ENCODE peak calls at places on chromosomes 16 and 17, in eight cellular contexts. One of them, this sample, is unnamed. For H3K27me3 and H3K4me1, the result is how much of the 10 kb centered on the place peaks cover.

GRCh38 chr17:39950871-39951348 is 11.9 kb upstream of the GSDMA start:
- DNase-seq in colonic mucosa: no peak
- DNase-seq in cardiac muscle cell: peak
- DNase-seq in hepatocyte: no peak
- DNase-seq in pancreas: peak
- DNase-seq in neural progenitor cell: no peak
- DNase-seq in left ventricle myocardium inferior: peak
- DNase-seq in CD8-positive, alpha-beta T cell: no peak
- DNase-seq in this sample: no peak

GRCh38 chr17:76793775-76794174 is 55.9 kb downstream of the MFSD11 start:
- DNase-seq in colonic mucosa: no peak
- DNase-seq in cardiac muscle cell: peak
- DNase-seq in hepatocyte: no peak
- DNase-seq in pancreas: no peak
- DNase-seq in neural progenitor cell: peak
- DNase-seq in left ventricle myocardium inferior: no peak
- DNase-seq in CD8-positive, alpha-beta T cell: no peak
- DNase-seq in this sample: peak

GRCh38 chr16:68081796-68082567 is 3.2 kb upstream of the NFATC3 start:
- DNase-seq in colonic mucosa: no peak
- DNase-seq in cardiac muscle cell: no peak
- DNase-seq in hepatocyte: peak
- DNase-seq in pancreas: no peak
- DNase-seq in neural progenitor cell: no peak
- DNase-seq in left ventricle myocardium inferior: no peak
- DNase-seq in CD8-positive, alpha-beta T cell: no peak
- DNase-seq in this sample: no peak

GRCh38 chr17:66652840-66653507 is 181.9 kb upstream of the CACNG5 start:
- DNase-seq in colonic mucosa: no peak
- DNase-seq in cardiac muscle cell: no peak
- DNase-seq in hepatocyte: no peak
- DNase-seq in pancreas: no peak
- DNase-seq in neural progenitor cell: no peak
- DNase-seq in left ventricle myocardium inferior: no peak
- DNase-seq in CD8-positive, alpha-beta T cell: no peak
- DNase-seq in this sample: no peak

GRCh38 chr17:2964370-2964769 is 99.0 kb downstream of the OR1D5 start:
- DNase-seq in colonic mucosa: no peak
- DNase-seq in cardiac muscle cell: no peak
- DNase-seq in hepatocyte: no peak
- DNase-seq in pancreas: no peak
- DNase-seq in neural progenitor cell: no peak
- DNase-seq in left ventricle myocardium inferior: no peak
- DNase-seq in CD8-positive, alpha-beta T cell: no peak
- DNase-seq in this sample: no peak

GRCh38 chr16:76059186-76059585 is 218.0 kb upstream of the CNTNAP4 start:
- DNase-seq in colonic mucosa: no peak
- DNase-seq in cardiac muscle cell: no peak
- DNase-seq in hepatocyte: no peak
- DNase-seq in pancreas: no peak
- DNase-seq in neural progenitor cell: no peak
- DNase-seq in left ventricle myocardium inferior: no peak
- DNase-seq in CD8-positive, alpha-beta T cell: no peak
- DNase-seq in this sample: no peak

GRCh38 chr17:69593716-69594115 is 179.2 kb downstream of the MAP2K6 start:
- DNase-seq in colonic mucosa: no peak
- DNase-seq in cardiac muscle cell: no peak
- DNase-seq in hepatocyte: no peak
- DNase-seq in pancreas: no peak
- DNase-seq in neural progenitor cell: no peak
- DNase-seq in left ventricle myocardium inferior: no peak
- DNase-seq in CD8-positive, alpha-beta T cell: no peak
- DNase-seq in this sample: no peak

GRCh38 chr17:82876602-82877391 is 37.0 kb upstream of the ZNF750 start:
- DNase-seq in colonic mucosa: peak
- DNase-seq in cardiac muscle cell: peak
- DNase-seq in hepatocyte: peak
- DNase-seq in pancreas: peak
- DNase-seq in neural progenitor cell: peak
- DNase-seq in left ventricle myocardium inferior: peak
- DNase-seq in CD8-positive, alpha-beta T cell: no peak
- DNase-seq in this sample: peak

GRCh38 chr17:54950116-54950515 is 18.3 kb downstream of the COX11 start:
- DNase-seq in colonic mucosa: no peak
- DNase-seq in cardiac muscle cell: no peak
- DNase-seq in hepatocyte: no peak
- DNase-seq in pancreas: no peak
- DNase-seq in neural progenitor cell: no peak
- DNase-seq in left ventricle myocardium inferior: no peak
- DNase-seq in CD8-positive, alpha-beta T cell: no peak
- DNase-seq in this sample: no peak

GRCh38 chr16:1614226-1615102 is 2.3 kb downstream of the CRAMP1 start:
- DNase-seq in colonic mucosa: peak
- DNase-seq in cardiac muscle cell: peak
- DNase-seq in hepatocyte: peak
- DNase-seq in pancreas: no peak
- DNase-seq in neural progenitor cell: peak
- DNase-seq in left ventricle myocardium inferior: no peak
- DNase-seq in CD8-positive, alpha-beta T cell: peak
- DNase-seq in this sample: peak

DNA sequence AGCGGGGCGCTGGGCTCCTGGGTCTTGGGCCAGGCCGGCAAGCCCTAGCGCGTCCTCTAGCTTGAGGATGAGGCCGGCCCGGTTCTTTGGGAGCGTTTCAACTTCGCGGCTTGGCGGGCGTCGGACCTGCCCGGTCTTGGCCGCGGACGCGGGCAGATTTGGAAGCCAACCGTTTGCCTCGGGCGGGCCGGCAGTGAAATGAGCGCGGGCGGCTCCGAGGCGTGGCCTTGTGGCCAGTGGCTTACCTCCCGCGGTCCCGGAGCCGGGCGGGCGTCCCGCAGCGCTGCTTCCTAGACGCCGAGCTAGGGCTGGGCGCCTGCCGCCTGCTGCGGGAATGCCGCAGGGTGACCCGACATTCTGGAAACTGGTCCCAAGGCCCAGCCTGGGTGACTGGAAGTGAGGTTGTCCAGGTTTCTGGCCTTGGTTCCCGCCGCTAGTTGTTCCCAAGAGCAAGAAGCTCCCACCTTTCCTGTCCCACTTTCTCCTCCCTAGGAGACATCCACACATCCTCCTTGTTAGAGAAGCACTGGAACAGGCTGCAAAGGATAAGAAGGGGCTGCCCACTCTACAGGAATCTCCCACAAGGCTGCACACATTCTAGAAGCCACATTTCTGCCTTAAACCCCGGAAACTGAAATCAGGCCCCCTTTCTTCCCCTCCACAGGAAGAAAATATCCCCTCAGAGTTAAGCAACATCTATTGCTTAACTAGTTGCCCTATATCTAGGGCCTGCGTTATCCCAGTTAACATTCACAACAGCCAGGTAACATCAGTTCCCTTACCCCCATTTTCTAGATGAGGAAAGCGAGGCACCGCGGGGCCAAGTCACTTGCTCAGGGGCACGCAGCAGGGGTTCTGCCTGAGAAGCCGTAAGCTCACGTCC is 4.5 kb upstream of the CBX8 start:
- DNase-seq in colonic mucosa: no peak
- DNase-seq in cardiac muscle cell: no peak
- DNase-seq in hepatocyte: peak
- DNase-seq in pancreas: no peak
- DNase-seq in neural progenitor cell: peak
- DNase-seq in left ventricle myocardium inferior: no peak
- DNase-seq in CD8-positive, alpha-beta T cell: no peak
- DNase-seq in this sample: no peak
- H3K27me3 ChIP-seq in colonic mucosa: half or more
- H3K27me3 ChIP-seq in cardiac muscle cell: half or more
- H3K27me3 ChIP-seq in hepatocyte: half or more
- H3K27me3 ChIP-seq in pancreas: under half
- H3K27me3 ChIP-seq in neural progenitor cell: half or more
- H3K27me3 ChIP-seq in left ventricle myocardium inferior: half or more
- H3K27me3 ChIP-seq in CD8-positive, alpha-beta T cell: half or more
- H3K27me3 ChIP-seq in this sample: under half

GRCh38 chr16:2967211-2967631 is 1.9 kb upstream of the PAQR4 start:
- DNase-seq in colonic mucosa: no peak
- DNase-seq in cardiac muscle cell: no peak
- DNase-seq in hepatocyte: no peak
- DNase-seq in pancreas: no peak
- DNase-seq in neural progenitor cell: no peak
- DNase-seq in left ventricle myocardium inferior: no peak
- DNase-seq in CD8-positive, alpha-beta T cell: no peak
- DNase-seq in this sample: no peak
- H3K4me1 ChIP-seq in colonic mucosa: under half
- H3K4me1 ChIP-seq in cardiac muscle cell: under half
- H3K4me1 ChIP-seq in hepatocyte: under half
- H3K4me1 ChIP-seq in pancreas: under half
- H3K4me1 ChIP-seq in neural progenitor cell: under half
- H3K4me1 ChIP-seq in left ventricle myocardium inferior: half or more
- H3K4me1 ChIP-seq in CD8-positive, alpha-beta T cell: half or more
- H3K4me1 ChIP-seq in this sample: under half

GRCh38 chr17:36934759-36935630 is 2.3 kb upstream of the LHX1 start:
- DNase-seq in colonic mucosa: no peak
- DNase-seq in cardiac muscle cell: peak
- DNase-seq in hepatocyte: no peak
- DNase-seq in pancreas: no peak
- DNase-seq in neural progenitor cell: peak
- DNase-seq in left ventricle myocardium inferior: no peak
- DNase-seq in CD8-positive, alpha-beta T cell: no peak
- DNase-seq in this sample: no peak
- H3K27me3 ChIP-seq in colonic mucosa: half or more
- H3K27me3 ChIP-seq in cardiac muscle cell: half or more
- H3K27me3 ChIP-seq in hepatocyte: half or more
- H3K27me3 ChIP-seq in pancreas: under half
- H3K27me3 ChIP-seq in neural progenitor cell: half or more
- H3K27me3 ChIP-seq in left ventricle myocardium inferior: half or more
- H3K27me3 ChIP-seq in CD8-positive, alpha-beta T cell: half or more
- H3K27me3 ChIP-seq in this sample: half or more

GRCh38 chr16:78235876-78236275 is 136.4 kb downstream of the WWOX start:
- DNase-seq in colonic mucosa: no peak
- DNase-seq in cardiac muscle cell: no peak
- DNase-seq in hepatocyte: no peak
- DNase-seq in pancreas: no peak
- DNase-seq in neural progenitor cell: no peak
- DNase-seq in left ventricle myocardium inferior: no peak
- DNase-seq in CD8-positive, alpha-beta T cell: no peak
- DNase-seq in this sample: no peak

GRCh38 chr16:78237346-78237745 is 137.9 kb downstream of the WWOX start:
- DNase-seq in colonic mucosa: no peak
- DNase-seq in cardiac muscle cell: no peak
- DNase-seq in hepatocyte: no peak
- DNase-seq in pancreas: no peak
- DNase-seq in neural progenitor cell: no peak
- DNase-seq in left ventricle myocardium inferior: peak
- DNase-seq in CD8-positive, alpha-beta T cell: no peak
- DNase-seq in this sample: no peak

GRCh38 chr16:78240459-78241222 is 141.2 kb downstream of the WWOX start:
- DNase-seq in colonic mucosa: no peak
- DNase-seq in cardiac muscle cell: no peak
- DNase-seq in hepatocyte: peak
- DNase-seq in pancreas: peak
- DNase-seq in neural progenitor cell: peak
- DNase-seq in left ventricle myocardium inferior: no peak
- DNase-seq in CD8-positive, alpha-beta T cell: no peak
- DNase-seq in this sample: no peak

GRCh38 chr16:78235168-78235800 is 135.8 kb downstream of the WWOX start:
- DNase-seq in colonic mucosa: peak
- DNase-seq in cardiac muscle cell: peak
- DNase-seq in hepatocyte: peak
- DNase-seq in pancreas: peak
- DNase-seq in neural progenitor cell: peak
- DNase-seq in left ventricle myocardium inferior: peak
- DNase-seq in CD8-positive, alpha-beta T cell: peak
- DNase-seq in this sample: peak

DNA sequence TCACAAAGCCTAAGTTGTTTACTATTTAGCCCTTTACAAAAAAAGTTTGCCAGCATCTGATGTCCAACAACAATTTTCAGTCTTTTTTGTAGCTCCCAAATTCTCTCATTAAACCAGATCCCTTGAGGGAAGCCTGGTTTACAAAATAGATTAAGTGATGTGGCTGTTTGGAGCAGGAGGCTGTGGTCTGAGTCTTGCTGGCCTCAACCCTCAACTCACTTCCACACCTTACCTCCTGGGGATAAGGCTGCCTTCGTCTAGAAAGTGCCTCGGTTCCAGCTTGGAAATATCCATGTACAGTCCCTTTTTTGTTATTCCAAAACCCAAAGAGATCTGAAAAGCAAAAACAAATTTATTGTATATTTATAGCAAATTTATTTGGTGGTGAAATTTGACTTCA is 138.4 kb downstream of the WWOX start:
- DNase-seq in colonic mucosa: no peak
- DNase-seq in cardiac muscle cell: no peak
- DNase-seq in hepatocyte: no peak
- DNase-seq in pancreas: no peak
- DNase-seq in neural progenitor cell: no peak
- DNase-seq in left ventricle myocardium inferior: no peak
- DNase-seq in CD8-positive, alpha-beta T cell: no peak
- DNase-seq in this sample: no peak
- H3K4me1 ChIP-seq in colonic mucosa: under half
- H3K4me1 ChIP-seq in cardiac muscle cell: under half
- H3K4me1 ChIP-seq in hepatocyte: under half
- H3K4me1 ChIP-seq in pancreas: under half
- H3K4me1 ChIP-seq in neural progenitor cell: under half
- H3K4me1 ChIP-seq in left ventricle myocardium inferior: under half
- H3K4me1 ChIP-seq in CD8-positive, alpha-beta T cell: under half
- H3K4me1 ChIP-seq in this sample: under half

DNA sequence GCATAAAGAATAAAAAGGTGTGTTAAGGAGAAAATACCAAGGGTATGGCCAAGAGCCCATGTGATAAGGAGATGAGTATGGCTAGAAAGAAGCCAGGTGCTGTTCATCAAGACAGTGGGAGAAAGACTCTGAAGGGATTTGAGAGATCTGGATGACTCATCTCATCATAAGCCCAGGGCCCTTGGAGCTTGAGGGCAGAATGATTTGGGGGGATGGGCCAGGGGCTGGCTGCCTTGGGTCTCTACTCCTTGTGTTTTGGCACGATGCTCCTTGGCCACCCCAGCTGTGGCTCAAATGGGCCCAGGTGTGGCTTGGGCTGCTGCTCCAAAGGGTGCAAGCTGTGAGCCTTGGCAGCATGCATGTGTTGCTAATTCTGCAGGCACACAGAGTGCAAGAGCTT is 14.5 kb upstream of the TNFRSF13B start:
- DNase-seq in colonic mucosa: no peak
- DNase-seq in cardiac muscle cell: peak
- DNase-seq in hepatocyte: peak
- DNase-seq in pancreas: no peak
- DNase-seq in neural progenitor cell: no peak
- DNase-seq in left ventricle myocardium inferior: no peak
- DNase-seq in CD8-positive, alpha-beta T cell: no peak
- DNase-seq in this sample: peak
- H3K27me3 ChIP-seq in colonic mucosa: under half
- H3K27me3 ChIP-seq in cardiac muscle cell: under half
- H3K27me3 ChIP-seq in hepatocyte: under half
- H3K27me3 ChIP-seq in pancreas: under half
- H3K27me3 ChIP-seq in neural progenitor cell: under half
- H3K27me3 ChIP-seq in left ventricle myocardium inferior: under half
- H3K27me3 ChIP-seq in CD8-positive, alpha-beta T cell: under half
- H3K27me3 ChIP-seq in this sample: under half